ENCODE peak calls at places on chromosomes 11 and 22, in five cellular contexts. N, K, X, Q and W are unnamed samples.

GRCh38 chr11:64112771-64113461 is 53.0 kb downstream of the MACROD1 start:
- DNase-seq in Q (no peak), K (no peak), X (no peak), N (no peak), W (no peak)

GRCh38 chr11:16226245-16226644 is 130.1 kb downstream of the SOX6 start:
- DNase-seq in K (peak), X (peak), Q (peak), N (peak), W (no peak)

GRCh38 chr11:62149986-62150886 is 26.4 kb downstream of the INCENP start:
- DNase-seq in K (no peak), N (no peak), X (peak), Q (no peak), W (peak)

GRCh38 chr11:16511109-16511806 is 154.9 kb upstream of the SOX6 start:
- DNase-seq in X (no peak), K (no peak), Q (no peak), N (peak), W (no peak)

GRCh38 chr11:33721291-33721840 is 14.9 kb downstream of the CD59 start:
- DNase-seq in K (no peak), N (peak), Q (no peak), X (no peak), W (no peak)

GRCh38 chr22:32876516-32876915 is 75.0 kb downstream of the TIMP3 start:
- DNase-seq in Q (no peak), X (no peak), K (no peak), N (no peak), W (no peak)

GRCh38 chr22:44787832-44788231 is 35.5 kb downstream of the ARHGAP8 start:
- DNase-seq in N (no peak), K (no peak), X (no peak), Q (no peak), W (no peak)

GRCh38 chr11:128462189-128462588 is 125.2 kb downstream of the ETS1 start:
- DNase-seq in Q (no peak), K (no peak), X (no peak), N (no peak), W (no peak)

GRCh38 chr22:50201191-50202129 is 649 bp downstream of the SELENOO start:
- DNase-seq in Q (no peak), X (no peak), K (no peak), N (no peak), W (no peak)

GRCh38 chr11:47259178-47259977 is 1.6 kb downstream of the NR1H3 start:
- DNase-seq in Q (no peak), X (no peak), K (peak), N (no peak), W (peak)
- TF ChIP-seq CTCF in Q (peak), X (peak), K (peak), N (peak), W (peak)

DNA sequence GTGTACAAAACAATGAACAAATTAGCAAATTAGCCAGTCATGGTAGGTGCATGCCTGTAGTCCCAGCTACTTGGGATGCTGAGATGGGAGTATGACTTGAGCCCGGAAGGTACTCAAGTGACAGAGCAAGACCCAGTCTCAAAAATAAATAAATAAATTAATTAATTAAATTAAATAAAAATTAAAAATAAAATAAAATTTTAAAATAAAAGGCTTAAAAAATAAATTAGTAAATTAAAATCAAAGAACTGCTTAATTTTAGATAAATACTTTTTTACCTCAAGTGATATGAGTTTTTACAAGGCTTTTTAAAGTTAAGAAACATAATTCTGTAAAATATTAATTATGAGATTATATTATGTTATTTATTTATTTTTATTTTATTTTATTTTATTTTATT is 50.9 kb upstream of the TSPAN18 start:
- DNase-seq in N (no peak), K (no peak), X (no peak), Q (no peak), W (no peak)
- TF ChIP-seq CTCF in N (no peak), K (no peak), X (no peak), Q (no peak), W (no peak)

GRCh38 chr11:68870470-68870869 is 28.8 kb upstream of the CPT1A start:
- DNase-seq in K (no peak), N (no peak), Q (no peak), X (peak), W (no peak)
- TF ChIP-seq CTCF in K (no peak), N (no peak), Q (no peak), X (peak), W (peak)

DNA sequence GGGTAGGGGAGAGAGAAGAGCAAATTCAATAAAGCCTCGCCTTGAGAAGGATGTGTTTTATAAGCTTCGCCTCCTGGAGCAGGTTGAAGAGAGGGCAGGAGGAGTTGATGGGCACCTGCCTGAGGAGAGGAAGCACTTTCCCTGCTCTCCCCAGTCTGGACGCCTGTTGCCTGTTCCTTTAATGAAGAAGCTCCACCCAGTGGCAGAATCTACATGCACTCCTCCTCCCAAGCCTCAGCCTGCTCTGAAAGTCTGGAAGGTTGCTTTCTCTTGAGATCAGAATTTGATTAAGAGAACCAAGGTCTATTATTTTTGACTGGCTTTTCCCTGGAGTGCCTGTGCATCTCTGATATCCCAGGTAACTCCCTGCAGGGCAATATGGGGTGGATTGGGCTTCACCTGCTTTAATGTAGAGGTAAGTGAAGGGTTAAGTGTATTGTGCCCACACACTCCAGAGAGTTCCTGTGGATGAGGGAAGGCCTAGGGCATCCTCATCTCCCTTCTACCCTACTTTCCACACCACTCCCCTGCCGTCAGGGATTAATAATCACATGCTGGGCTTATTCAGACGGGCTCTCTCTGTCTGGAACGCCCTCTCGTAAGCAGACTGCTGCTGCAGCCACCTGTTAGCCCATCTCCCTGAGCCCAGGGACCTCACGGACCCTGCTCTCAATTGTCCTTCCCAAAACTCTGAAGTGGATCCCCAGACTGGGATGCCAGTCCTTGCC is 22.3 kb downstream of the NTM start:
- DNase-seq in K (peak), Q (no peak), X (no peak), N (no peak), W (no peak)
- TF ChIP-seq CTCF in K (no peak), Q (no peak), X (no peak), N (no peak), W (peak)

GRCh38 chr11:46982797-46983452 is 46.4 kb downstream of the CSTPP1 start:
- DNase-seq in N (no peak), Q (no peak), K (no peak), X (no peak), W (no peak)

GRCh38 chr11:46991391-46991790 is 54.8 kb downstream of the CSTPP1 start:
- DNase-seq in K (no peak), X (no peak), N (no peak), Q (no peak), W (no peak)

GRCh38 chr11:46983598-46983997 is 47.0 kb downstream of the CSTPP1 start:
- DNase-seq in N (no peak), Q (no peak), K (no peak), X (no peak), W (no peak)

GRCh38 chr11:46984987-46985386 is 48.4 kb downstream of the CSTPP1 start:
- DNase-seq in K (no peak), X (no peak), Q (no peak), N (no peak), W (no peak)

DNA sequence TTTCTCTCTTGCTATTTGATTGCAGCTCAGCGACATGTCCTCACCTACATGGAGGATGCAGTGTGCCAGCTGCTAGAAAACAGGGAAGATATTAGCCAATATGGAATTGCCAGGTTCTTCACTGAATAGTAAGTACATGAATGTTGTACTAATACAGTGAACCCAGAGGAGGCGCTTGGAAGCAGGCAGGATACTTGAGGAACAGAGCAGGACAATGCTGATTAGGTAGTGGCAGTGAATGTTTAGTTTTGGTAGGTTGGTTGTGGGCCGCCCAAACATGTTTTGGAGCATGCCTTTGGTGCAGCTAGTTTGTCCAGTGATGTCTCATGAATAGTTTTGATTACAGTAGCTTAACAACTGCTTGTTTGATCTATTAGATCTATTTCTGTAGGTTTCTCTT is 50.6 kb downstream of the CSTPP1 start:
- DNase-seq in Q (no peak), K (peak), N (peak), X (no peak), W (no peak)
- TF ChIP-seq CTCF in Q (no peak), K (no peak), N (peak), X (no peak), W (no peak)

DNA sequence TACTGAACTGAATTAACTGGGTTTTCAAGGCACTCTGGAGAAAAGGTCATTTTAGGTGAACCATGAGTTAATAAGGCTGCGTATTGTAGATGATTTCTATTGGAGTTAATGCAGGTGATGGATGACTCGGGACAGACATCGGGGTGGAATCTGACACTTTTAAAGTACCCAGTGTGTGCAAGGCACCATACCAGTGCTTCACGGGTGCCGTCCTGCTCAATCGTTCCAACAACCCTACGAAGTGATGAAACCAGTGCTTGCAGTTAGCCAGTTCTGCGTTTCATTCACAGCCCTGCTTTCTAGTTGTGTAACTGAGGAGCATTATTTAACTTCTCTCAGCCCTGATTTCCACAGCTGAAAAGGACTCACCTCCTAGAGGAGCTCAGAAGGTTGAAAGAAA is 216.5 kb downstream of the BARX2 start:
- DNase-seq in Q (no peak), N (no peak), K (no peak), X (no peak), W (no peak)
- TF ChIP-seq CTCF in Q (no peak), N (no peak), K (no peak), X (no peak), W (no peak)

GRCh38 chr11:37657645-37658044 is 1059.6 kb upstream of the RAG2 start:
- DNase-seq in Q (no peak), X (no peak), N (peak), K (peak), W (no peak)
- TF ChIP-seq CTCF in Q (no peak), X (peak), N (peak), K (no peak), W (peak)